ENCODE peak calls at places on chromosomes 4 and X, in ten cellular contexts. D is GM12865, U is uterus, C is H9, S is dorsolateral prefrontal cortex, M is fibroblast of lung, Z is AG04450, A is AG09319, P is A549, H is suprapubic skin. O is an unnamed sample.

GRCh38 chr4:95155759-95156451 is 392.9 kb downstream of the UNC5C start:
- DNase-seq in M (peak; percentile 54), U (no peak), D (peak; percentile 32), P (peak; percentile 23), Z (no peak), C (no peak), H (no peak), A (no peak), S (no peak), O (peak; percentile 16)

GRCh38 chr4:17809667-17810066 is 890 bp downstream of the DCAF16 start:
- DNase-seq in U (no peak), C (no peak), M (no peak), H (no peak), S (no peak), P (no peak), D (no peak), Z (no peak), A (no peak), O (no peak)

GRCh38 chr4:31272662-31273061 is 552.5 kb downstream of the PCDH7 start:
- DNase-seq in H (no peak), U (no peak), S (no peak), C (no peak), P (no peak), A (no peak), D (no peak), Z (no peak), M (no peak), O (no peak)

GRCh38 chr4:101933855-101934254 is 143.3 kb downstream of the BANK1 start:
- DNase-seq in S (no peak), M (no peak), D (no peak), A (no peak), U (no peak), Z (no peak), C (no peak), P (no peak), H (no peak), O (no peak)

GRCh38 chrX:2552621-2553297 is 52.0 kb upstream of the DHRSX start:
- DNase-seq in C (no peak), H (no peak), Z (no peak), S (no peak), D (no peak), U (no peak), A (peak; percentile 93), P (peak; percentile 29), M (no peak), O (no peak)

GRCh38 chrX:150366951-150367545 is 3.9 kb downstream of the MAMLD1 start:
- DNase-seq in P (peak; percentile 22), D (no peak), U (no peak), H (no peak), M (peak; percentile 58), Z (no peak), A (no peak), C (peak; percentile 10), S (no peak), O (no peak)

GRCh38 chr4:56235714-56236113 is 151.6 kb downstream of the AASDH start:
- DNase-seq in A (no peak), S (no peak), M (no peak), C (no peak), P (no peak), D (no peak), H (no peak), U (no peak), Z (no peak), O (no peak)

GRCh38 chr4:137621056-137621455 is 88.8 kb upstream of the PCDH18 start:
- DNase-seq in D (no peak), U (no peak), H (no peak), M (no peak), Z (no peak), C (no peak), A (no peak), P (no peak), S (no peak), O (no peak)

DNA sequence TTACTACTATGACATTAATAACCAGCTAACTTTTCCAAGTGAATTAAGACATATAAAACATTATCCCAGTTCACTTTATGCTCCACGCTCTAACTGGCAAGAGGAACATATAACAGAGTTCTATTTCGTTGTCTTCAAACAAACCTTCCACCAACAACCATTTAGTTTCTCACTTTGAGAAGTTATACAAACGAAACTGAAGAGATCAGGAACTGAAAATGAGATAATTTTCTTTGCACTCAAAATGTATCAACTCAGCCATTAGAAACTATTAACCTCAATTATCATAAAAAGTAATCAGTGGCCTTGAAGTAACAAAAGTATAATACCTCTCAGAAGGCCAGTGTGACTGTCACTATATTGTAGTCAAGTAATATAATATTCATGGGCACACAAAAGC is 70.1 kb downstream of the CHM start:
- DNase-seq in D (peak; percentile 12), H (no peak), Z (no peak), M (no peak), S (no peak), P (no peak), A (no peak), U (no peak), C (no peak), O (peak; percentile 16)
- TF ChIP-seq CTCF in D (no peak), H (no peak), Z (no peak), M (no peak), S (no peak), P (no peak), A (no peak), U (no peak), C (no peak), O (no peak)

GRCh38 chrX:153537526-153538295 is 20.3 kb downstream of the ATP2B3 start:
- DNase-seq in P (no peak), A (no peak), H (no peak), C (no peak), D (no peak), M (no peak), U (no peak), Z (no peak), S (no peak), O (no peak)

GRCh38 chrX:153538424-153538823 is 21.0 kb downstream of the ATP2B3 start:
- DNase-seq in C (no peak), H (no peak), S (peak; percentile 34), Z (no peak), A (no peak), M (no peak), D (no peak), U (no peak), P (no peak), O (no peak)

GRCh38 chrX:153539979-153540358 is 22.5 kb downstream of the ATP2B3 start:
- DNase-seq in D (no peak), H (no peak), A (no peak), S (no peak), C (no peak), U (no peak), Z (no peak), M (no peak), P (no peak), O (no peak)

GRCh38 chrX:153537080-153537479 is 19.6 kb downstream of the ATP2B3 start:
- DNase-seq in Z (no peak), A (no peak), U (no peak), H (no peak), C (no peak), P (no peak), D (no peak), S (no peak), M (no peak), O (no peak)

DNA sequence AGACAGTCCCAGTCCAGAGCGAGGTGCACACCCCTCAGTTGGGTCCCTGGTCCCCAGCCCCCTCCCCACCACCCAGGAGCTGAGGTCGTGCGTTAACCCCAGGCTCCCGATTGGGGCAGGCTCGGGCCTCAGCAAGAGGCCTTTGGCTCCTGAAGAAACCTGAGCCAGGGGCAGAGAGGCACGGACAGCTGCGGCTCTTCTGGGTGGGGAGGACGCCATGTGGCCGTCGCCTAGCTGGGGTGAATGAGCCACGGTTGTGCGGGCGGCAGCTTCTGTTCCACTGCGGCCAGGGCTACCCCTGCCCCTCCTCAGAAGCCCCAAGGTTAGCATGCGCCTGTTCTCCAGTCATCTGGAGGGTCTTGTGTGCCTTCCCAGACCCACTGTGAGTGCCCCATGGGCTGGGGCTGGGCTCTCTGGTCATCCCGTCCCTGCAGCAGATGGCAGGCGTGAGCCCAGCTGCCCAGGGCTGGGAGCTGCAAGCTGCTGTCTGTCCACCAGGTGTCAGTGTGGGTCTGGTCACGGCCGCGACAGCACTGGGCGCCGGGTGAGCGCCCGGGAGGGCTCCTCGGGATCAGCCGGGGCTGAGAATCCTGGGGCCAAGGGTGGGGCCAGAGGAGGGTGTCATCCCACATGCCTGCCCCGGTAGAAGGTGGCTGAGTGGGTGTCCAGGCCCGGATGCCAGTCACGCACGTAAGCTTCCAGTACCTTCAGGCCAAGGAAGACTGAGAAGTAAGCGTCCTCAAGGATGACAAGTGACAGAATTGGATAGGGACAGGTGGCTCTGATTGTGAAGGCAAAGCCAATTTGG is 21.9 kb downstream of the ATP2B3 start:
- DNase-seq in Z (no peak), M (peak; percentile 44), D (peak; percentile 54), C (peak; percentile 81), P (peak; percentile 50), U (peak; percentile 62), S (peak; percentile 74), H (peak; percentile 80), A (peak; percentile 4), O (peak; percentile 77)
- TF ChIP-seq CTCF in Z (peak; percentile 83), M (peak; percentile 81), D (peak; percentile 75), C (peak; percentile 85), P (peak; percentile 84), U (peak; percentile 73), S (peak; percentile 88), H (peak; percentile 77), A (peak; percentile 89), O (peak; percentile 79)

DNA sequence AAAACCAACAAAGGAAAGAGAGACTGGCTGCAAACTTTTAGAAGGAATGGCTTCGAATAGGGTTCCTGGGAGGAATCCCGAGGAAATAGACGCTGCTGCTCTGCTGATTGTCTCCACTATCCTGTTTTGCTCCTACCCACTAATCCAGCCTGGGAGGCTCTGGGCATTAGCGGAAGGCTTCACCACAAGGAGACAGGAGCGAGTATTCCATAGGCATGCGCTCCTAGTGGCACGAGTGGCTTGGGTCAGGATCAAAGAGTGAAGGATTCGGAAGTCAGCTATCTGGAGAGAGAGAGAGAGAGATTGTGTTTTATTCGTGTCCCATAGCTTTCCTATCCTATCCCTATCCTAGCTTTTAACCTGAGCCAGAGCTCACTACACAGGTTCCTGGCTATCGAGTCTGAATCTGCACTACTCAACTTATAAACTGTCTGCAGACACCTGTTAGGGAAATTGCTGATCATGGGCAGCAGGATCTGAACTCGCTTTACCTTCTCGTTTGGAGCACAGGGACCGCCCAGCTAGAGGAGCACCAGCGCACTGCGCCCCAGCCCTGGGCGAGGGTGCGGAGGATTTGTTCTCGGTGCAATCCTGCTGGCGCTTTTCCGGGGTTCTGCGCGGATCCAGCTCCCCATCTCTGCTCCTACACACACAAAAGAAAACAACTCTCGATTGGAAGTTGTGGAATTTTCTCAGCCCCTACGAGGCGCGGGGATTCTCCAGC is 740 bp upstream of the NPY2R start:
- DNase-seq in H (no peak), C (peak; percentile 77), S (no peak), P (peak; percentile 15), D (no peak), M (no peak), U (no peak), A (no peak), Z (no peak), O (no peak)
- TF ChIP-seq CTCF in H (no peak), C (peak; percentile 61), S (no peak), P (peak; percentile 24), D (no peak), M (peak; percentile 32), U (no peak), A (peak; percentile 6), Z (no peak), O (no peak)

GRCh38 chr4:73862357-73862756 is 6.8 kb upstream of the CXCL1 start:
- DNase-seq in S (no peak), D (no peak), A (no peak), M (peak; percentile 47), H (no peak), C (no peak), P (no peak), Z (no peak), U (no peak), O (no peak)

GRCh38 chr4:73864973-73865372 is 4.2 kb upstream of the CXCL1 start:
- DNase-seq in P (no peak), S (no peak), U (no peak), A (no peak), C (no peak), M (no peak), H (no peak), Z (no peak), D (no peak), O (no peak)

GRCh38 chr4:73865697-73866096 is 3.5 kb upstream of the CXCL1 start:
- DNase-seq in H (no peak), M (no peak), D (no peak), P (no peak), Z (no peak), C (no peak), S (no peak), A (no peak), U (no peak), O (no peak)

GRCh38 chr4:73866236-73866635 is 3.0 kb upstream of the CXCL1 start:
- DNase-seq in H (no peak), A (no peak), C (no peak), U (no peak), P (no peak), D (no peak), M (no peak), Z (no peak), S (no peak), O (no peak)

DNA sequence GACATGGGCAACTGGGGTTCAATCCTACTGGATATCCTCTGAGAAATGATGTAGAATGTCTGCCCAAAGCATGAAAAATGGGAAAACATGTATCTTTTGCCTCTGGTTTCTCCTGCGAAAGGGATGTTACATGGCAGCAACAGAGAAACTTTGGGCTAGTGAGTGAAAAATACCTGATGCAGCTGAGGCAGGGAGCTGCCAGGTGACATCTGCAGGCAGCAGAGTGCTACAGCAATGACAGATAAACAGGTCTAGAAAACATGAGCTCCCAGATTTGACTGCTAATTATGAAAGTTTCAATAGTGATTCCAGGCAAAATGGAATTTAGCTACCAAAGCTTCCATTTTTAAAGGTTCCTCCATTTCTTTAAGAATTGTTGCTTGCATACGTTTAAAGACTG is 4.8 kb upstream of the CXCL1 start:
- DNase-seq in C (peak; percentile 55), S (no peak), D (peak; percentile 18), Z (no peak), U (no peak), P (no peak), H (no peak), M (no peak), A (no peak), O (peak; percentile 15)
- TF ChIP-seq CTCF in C (peak; percentile 72), S (no peak), D (peak; percentile 32), Z (peak; percentile 20), U (no peak), P (peak; percentile 38), H (peak; percentile 19), M (peak; percentile 28), A (peak; percentile 14), O (peak; percentile 51)